ENCODE peak calls at places on chromosomes 2 and 18, in four cellular contexts. D, F, N and K are unnamed samples.

GRCh38 chr2:143802242-143802641 is 673.0 kb downstream of the ARHGAP15 start:
- DNase-seq in D (no peak), F (no peak), N (no peak), K (no peak)

GRCh38 chr2:213416832-213417231 is 132.6 kb downstream of the SPAG16 start:
- DNase-seq in D (no peak), F (no peak), N (no peak), K (no peak)

GRCh38 chr2:98869868-98870267 is 66.2 kb downstream of the CRACDL start:
- DNase-seq in D (no peak), F (no peak), N (peak), K (peak)

GRCh38 chr2:161418715-161419337 is 2.7 kb downstream of the TBR1 start:
- DNase-seq in D (no peak), F (peak), N (peak), K (no peak)

GRCh38 chr2:44740678-44741077 is 200.8 kb upstream of the SIX3 start:
- DNase-seq in D (no peak), F (no peak), N (no peak), K (no peak)

GRCh38 chr2:43082111-43082877 is 144.1 kb downstream of the ZFP36L2 start:
- DNase-seq in D (no peak), F (no peak), N (no peak), K (no peak)

GRCh38 chr2:236129935-236130334 is 38.3 kb downstream of the GBX2 start:
- DNase-seq in D (no peak), F (no peak), N (no peak), K (no peak)

GRCh38 chr2:118913805-118914645 is 28.0 kb upstream of the MARCO start:
- DNase-seq in D (no peak), F (no peak), N (no peak), K (no peak)

GRCh38 chr2:8027387-8027786 is 654.5 kb upstream of the ID2 start:
- DNase-seq in D (no peak), F (no peak), N (no peak), K (no peak)

GRCh38 chr2:231721641-231722310 is 13.5 kb downstream of the PTMA start:
- DNase-seq in D (no peak), F (no peak), N (no peak), K (no peak)

GRCh38 chr2:8488001-8488738 is 193.7 kb upstream of the ID2 start:
- DNase-seq in D (no peak), F (peak), N (no peak), K (no peak)

GRCh38 chr2:130377491-130377890 is 21.6 kb downstream of the PTPN18 start:
- DNase-seq in D (no peak), F (no peak), N (peak), K (no peak)

GRCh38 chr2:232687382-232688160 is 9.6 kb upstream of the GIGYF2 start:
- DNase-seq in D (no peak), F (no peak), N (no peak), K (no peak)

GRCh38 chr2:30165050-30165520 is 18.3 kb downstream of the YPEL5 start:
- DNase-seq in D (peak), F (no peak), N (peak), K (peak)

GRCh38 chr2:205352593-205352992 is 329.7 kb upstream of the NRP2 start:
- DNase-seq in D (no peak), F (no peak), N (no peak), K (no peak)

GRCh38 chr2:74584088-74584645 is 29.6 kb downstream of the DOK1 start:
- DNase-seq in D (no peak), F (no peak), N (no peak), K (no peak)

GRCh38 chr2:230492107-230492506 is 76.1 kb downstream of the SP100 start:
- DNase-seq in D (no peak), F (no peak), N (no peak), K (no peak)

GRCh38 chr2:130338793-130339345 is 3.8 kb upstream of the IMP4 start:
- DNase-seq in D (no peak), F (no peak), N (no peak), K (no peak)

GRCh38 chr2:120312861-120313694 is 32.9 kb upstream of the INHBB start:
- DNase-seq in D (peak), F (peak), N (peak), K (peak)

GRCh38 chr2:41294331-41294730 is 753.5 kb upstream of the PKDCC start:
- DNase-seq in D (no peak), F (no peak), N (no peak), K (no peak)

GRCh38 chr2:108492364-108492763 is 41.9 kb upstream of the LIMS1 start:
- DNase-seq in D (no peak), F (no peak), N (no peak), K (no peak)

GRCh38 chr2:317501-318424 is 29.9 kb upstream of the ALKAL2 start:
- DNase-seq in D (peak), F (peak), N (peak), K (no peak)

GRCh38 chr2:62163106-62163831 is 32.6 kb upstream of the B3GNT2 start:
- DNase-seq in D (no peak), F (no peak), N (no peak), K (no peak)

GRCh38 chr2:211745295-211746097 is 793.1 kb downstream of the ERBB4 start:
- DNase-seq in D (no peak), F (no peak), N (peak), K (peak)

GRCh38 chr18:22517356-22517755 is 99.6 kb upstream of the CTAGE1 start:
- DNase-seq in D (no peak), F (no peak), N (no peak), K (no peak)

GRCh38 chr18:9910709-9911108 is 3.1 kb upstream of the VAPA start:
- DNase-seq in D (no peak), F (no peak), N (no peak), K (no peak)

GRCh38 chr2:62423235-62423634 is 82.8 kb downstream of the TMEM17 start:
- DNase-seq in D (no peak), F (no peak), N (peak), K (no peak)

GRCh38 chr18:11752116-11752911 is 63.2 kb downstream of the GNAL start:
- DNase-seq in D (no peak), F (no peak), N (peak), K (no peak)

GRCh38 chr2:175180701-175181103 is 808 bp downstream of the ATP5MC3 start:
- DNase-seq in D (no peak), F (no peak), N (no peak), K (no peak)

GRCh38 chr18:45166341-45167108 is 448.8 kb upstream of the SLC14A2 start:
- DNase-seq in D (no peak), F (no peak), N (no peak), K (no peak)

GRCh38 chr18:59696311-59697235 is 650 bp downstream of the CCBE1 start:
- DNase-seq in D (no peak), F (no peak), N (peak), K (no peak)

GRCh38 chr2:134360750-134361487 is 107.0 kb downstream of the MGAT5 start:
- DNase-seq in D (no peak), F (no peak), N (no peak), K (no peak)